ENCODE peak calls at places on chromosomes 6 and 20, in four cellular contexts. One of them, this sample, is unnamed.

GRCh38 chr6:36547646-36548400 is 544 bp upstream of the STK38 start:
- DNase-seq in suprapubic skin: no peak
- DNase-seq in brain microvascular endothelial cell: no peak
- DNase-seq in CD8-positive, alpha-beta T cell: no peak
- DNase-seq in this sample: no peak

GRCh38 chr6:15962449-15962764 is 166.5 kb upstream of the MYLIP start:
- DNase-seq in suprapubic skin: no peak
- DNase-seq in brain microvascular endothelial cell: peak; percentile 53
- DNase-seq in CD8-positive, alpha-beta T cell: no peak
- DNase-seq in this sample: no peak

GRCh38 chr6:147765541-147765940 is 257.1 kb downstream of the SAMD5 start:
- DNase-seq in suprapubic skin: no peak
- DNase-seq in brain microvascular endothelial cell: no peak
- DNase-seq in CD8-positive, alpha-beta T cell: no peak
- DNase-seq in this sample: no peak

GRCh38 chr6:138371720-138372119 is 6.0 kb upstream of the SMIM28 start:
- DNase-seq in suprapubic skin: no peak
- DNase-seq in brain microvascular endothelial cell: peak; percentile 77
- DNase-seq in CD8-positive, alpha-beta T cell: no peak
- DNase-seq in this sample: no peak

GRCh38 chr6:37480118-37480736 is 19.5 kb downstream of the CCDC167 start:
- DNase-seq in suprapubic skin: no peak
- DNase-seq in brain microvascular endothelial cell: no peak
- DNase-seq in CD8-positive, alpha-beta T cell: no peak
- DNase-seq in this sample: no peak

GRCh38 chr6:139290787-139291294 is 957 bp downstream of the TXLNB start:
- DNase-seq in suprapubic skin: no peak
- DNase-seq in brain microvascular endothelial cell: peak; percentile 40
- DNase-seq in CD8-positive, alpha-beta T cell: no peak
- DNase-seq in this sample: peak; percentile 52

GRCh38 chr20:57195023-57195758 is 71.2 kb downstream of the BMP7 start:
- DNase-seq in suprapubic skin: peak; percentile 87
- DNase-seq in brain microvascular endothelial cell: peak; percentile 7
- DNase-seq in CD8-positive, alpha-beta T cell: no peak
- DNase-seq in this sample: no peak

GRCh38 chr6:27575594-27576361 is 102.9 kb upstream of the ZNF184 start:
- DNase-seq in suprapubic skin: no peak
- DNase-seq in brain microvascular endothelial cell: peak; percentile 62
- DNase-seq in CD8-positive, alpha-beta T cell: no peak
- DNase-seq in this sample: no peak

GRCh38 chr6:72130327-72130726 is 244.0 kb downstream of the RIMS1 start:
- DNase-seq in suprapubic skin: no peak
- DNase-seq in brain microvascular endothelial cell: no peak
- DNase-seq in CD8-positive, alpha-beta T cell: no peak
- DNase-seq in this sample: no peak

GRCh38 chr6:160036790-160037206 is 67.9 kb downstream of the IGF2R start:
- DNase-seq in suprapubic skin: no peak
- DNase-seq in brain microvascular endothelial cell: peak; percentile 74
- DNase-seq in CD8-positive, alpha-beta T cell: no peak
- DNase-seq in this sample: no peak

GRCh38 chr6:25404693-25405169 is 125.6 kb downstream of the CARMIL1 start:
- DNase-seq in suprapubic skin: no peak
- DNase-seq in brain microvascular endothelial cell: no peak
- DNase-seq in CD8-positive, alpha-beta T cell: peak; percentile 2
- DNase-seq in this sample: peak; percentile 48

GRCh38 chr20:36344517-36345132 is 38.5 kb downstream of the DLGAP4 start:
- DNase-seq in suprapubic skin: no peak
- DNase-seq in brain microvascular endothelial cell: peak; percentile 31
- DNase-seq in CD8-positive, alpha-beta T cell: no peak
- DNase-seq in this sample: peak; percentile 15

GRCh38 chr6:71072508-71072907 is 115.6 kb upstream of the B3GAT2 start:
- DNase-seq in suprapubic skin: no peak
- DNase-seq in brain microvascular endothelial cell: peak; percentile 41
- DNase-seq in CD8-positive, alpha-beta T cell: no peak
- DNase-seq in this sample: no peak

GRCh38 chr20:15419856-15420255 is 1082.4 kb upstream of the FLRT3 start:
- DNase-seq in suprapubic skin: no peak
- DNase-seq in brain microvascular endothelial cell: no peak
- DNase-seq in CD8-positive, alpha-beta T cell: no peak
- DNase-seq in this sample: no peak

GRCh38 chr6:160379464-160379863 is 31.3 kb downstream of the SLC22A3 start:
- DNase-seq in suprapubic skin: no peak
- DNase-seq in brain microvascular endothelial cell: no peak
- DNase-seq in CD8-positive, alpha-beta T cell: no peak
- DNase-seq in this sample: no peak

GRCh38 chr6:82298012-82298411 is 50.5 kb upstream of the IBTK start:
- DNase-seq in suprapubic skin: no peak
- DNase-seq in brain microvascular endothelial cell: peak; percentile 4
- DNase-seq in CD8-positive, alpha-beta T cell: no peak
- DNase-seq in this sample: no peak

GRCh38 chr6:27078734-27079357 is 168.7 kb upstream of the PRSS16 start:
- DNase-seq in suprapubic skin: no peak
- DNase-seq in brain microvascular endothelial cell: peak; percentile 71
- DNase-seq in CD8-positive, alpha-beta T cell: no peak
- DNase-seq in this sample: no peak

GRCh38 chr20:10219452-10219791 is 792 bp downstream of the SNAP25 start:
- DNase-seq in suprapubic skin: peak; percentile 65
- DNase-seq in brain microvascular endothelial cell: peak; percentile 26
- DNase-seq in CD8-positive, alpha-beta T cell: peak; percentile 26
- DNase-seq in this sample: peak; percentile 58

GRCh38 chr6:41372526-41373366 is 37.3 kb downstream of the NCR2 start:
- DNase-seq in suprapubic skin: no peak
- DNase-seq in brain microvascular endothelial cell: no peak
- DNase-seq in CD8-positive, alpha-beta T cell: no peak
- DNase-seq in this sample: no peak

GRCh38 chr6:105402981-105403935 is at the start of gene PREP:
- DNase-seq in suprapubic skin: peak; percentile 84
- DNase-seq in brain microvascular endothelial cell: peak; percentile 67
- DNase-seq in CD8-positive, alpha-beta T cell: peak; percentile 62
- DNase-seq in this sample: peak; percentile 77

GRCh38 chr6:36180126-36180525 is 16.4 kb upstream of the BRPF3 start:
- DNase-seq in suprapubic skin: no peak
- DNase-seq in brain microvascular endothelial cell: no peak
- DNase-seq in CD8-positive, alpha-beta T cell: no peak
- DNase-seq in this sample: no peak

GRCh38 chr20:39145921-39146320 is 183.8 kb downstream of the DHX35 start:
- DNase-seq in suprapubic skin: no peak
- DNase-seq in brain microvascular endothelial cell: no peak
- DNase-seq in CD8-positive, alpha-beta T cell: no peak
- DNase-seq in this sample: no peak

GRCh38 chr20:32891926-32892660 is 33.4 kb downstream of the EFCAB8 start:
- DNase-seq in suprapubic skin: no peak
- DNase-seq in brain microvascular endothelial cell: no peak
- DNase-seq in CD8-positive, alpha-beta T cell: no peak
- DNase-seq in this sample: no peak
- TF ChIP-seq CTCF in suprapubic skin: no peak
- TF ChIP-seq CTCF in brain microvascular endothelial cell: no peak
- TF ChIP-seq CTCF in CD8-positive, alpha-beta T cell: no peak
- TF ChIP-seq CTCF in this sample: no peak

GRCh38 chr6:32969685-32970412 is 1.5 kb downstream of the BRD2 start:
- DNase-seq in suprapubic skin: peak; percentile 86
- DNase-seq in brain microvascular endothelial cell: peak; percentile 92
- DNase-seq in CD8-positive, alpha-beta T cell: peak; percentile 32
- DNase-seq in this sample: peak; percentile 72
- TF ChIP-seq CTCF in suprapubic skin: peak; percentile 54
- TF ChIP-seq CTCF in brain microvascular endothelial cell: peak; percentile 43
- TF ChIP-seq CTCF in CD8-positive, alpha-beta T cell: no peak
- TF ChIP-seq CTCF in this sample: peak; percentile 46

DNA sequence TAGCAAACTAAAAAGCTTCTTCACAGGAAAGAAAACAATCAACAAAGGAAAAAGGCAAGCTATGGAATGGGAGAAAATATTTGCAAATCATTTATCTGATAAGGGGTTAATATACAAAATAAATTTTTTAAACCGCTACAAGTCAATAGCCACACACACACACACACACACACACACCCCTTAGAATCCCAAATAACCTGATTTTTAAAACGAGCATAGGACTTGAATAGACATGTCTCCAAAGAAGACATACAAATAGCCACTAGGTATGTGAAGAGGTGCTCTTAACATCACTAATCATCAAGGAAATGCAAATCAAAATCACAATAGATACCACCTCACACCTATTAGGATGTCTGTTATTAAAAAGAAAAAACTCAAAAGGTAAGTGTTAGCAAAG is 187.7 kb downstream of the TRIM27 start:
- DNase-seq in suprapubic skin: no peak
- DNase-seq in brain microvascular endothelial cell: no peak
- DNase-seq in CD8-positive, alpha-beta T cell: no peak
- DNase-seq in this sample: no peak
- TF ChIP-seq CTCF in suprapubic skin: no peak
- TF ChIP-seq CTCF in brain microvascular endothelial cell: no peak
- TF ChIP-seq CTCF in CD8-positive, alpha-beta T cell: no peak
- TF ChIP-seq CTCF in this sample: no peak

GRCh38 chr6:117167520-117168271 is 97.7 kb upstream of the VGLL2 start:
- DNase-seq in suprapubic skin: no peak
- DNase-seq in brain microvascular endothelial cell: no peak
- DNase-seq in CD8-positive, alpha-beta T cell: no peak
- DNase-seq in this sample: no peak
- TF ChIP-seq CTCF in suprapubic skin: no peak
- TF ChIP-seq CTCF in brain microvascular endothelial cell: peak; percentile 30
- TF ChIP-seq CTCF in CD8-positive, alpha-beta T cell: no peak
- TF ChIP-seq CTCF in this sample: no peak

This sample was measured in CD14-positive monocyte.